ENCODE peak calls at places on chromosomes 13 and 19, in four cellular contexts. M, V, Z and D are unnamed samples.

GRCh38 chr13:74074723-74075122 is 59.5 kb downstream of the KLF12 start:
- DNase-seq in M (no peak), V (no peak), Z (no peak), D (no peak)

GRCh38 chr19:461664-462551 is 1.1 kb upstream of the SHC2 start:
- DNase-seq in M (no peak), V (peak), Z (peak), D (peak)

GRCh38 chr13:111517641-111518010 is 197.2 kb downstream of the TEX29 start:
- DNase-seq in M (no peak), V (no peak), Z (no peak), D (no peak)

GRCh38 chr19:10230904-10231623 is at the start of gene S1PR2:
- DNase-seq in M (no peak), V (peak), Z (peak), D (peak)

GRCh38 chr13:40102854-40103253 is 447.4 kb downstream of the COG6 start:
- DNase-seq in M (no peak), V (no peak), Z (peak), D (no peak)

GRCh38 chr19:30388819-30389218 is 16.6 kb downstream of the ZNF536 start:
- DNase-seq in M (no peak), V (peak), Z (no peak), D (no peak)

GRCh38 chr19:32012886-32013635 is 332.3 kb upstream of the ZNF507 start:
- DNase-seq in M (no peak), V (peak), Z (no peak), D (no peak)

GRCh38 chr19:3094638-3095374 is 644 bp downstream of the GNA11 start:
- DNase-seq in M (no peak), V (no peak), Z (no peak), D (no peak)

GRCh38 chr13:27035892-27036235 is 135.7 kb downstream of the USP12 start:
- DNase-seq in M (no peak), V (no peak), Z (no peak), D (no peak)

GRCh38 chr19:37778613-37779138 is 710 bp downstream of the ZNF573 start:
- DNase-seq in M (no peak), V (no peak), Z (peak), D (peak)

GRCh38 chr19:7739211-7739752 is 7.4 kb upstream of the CLEC4G start:
- DNase-seq in M (no peak), V (no peak), Z (no peak), D (no peak)

GRCh38 chr13:59111711-59112110 is 1052.0 kb downstream of the DIAPH3 start:
- DNase-seq in M (no peak), V (no peak), Z (no peak), D (no peak)

GRCh38 chr13:112875627-112876026 is 93.4 kb upstream of the MCF2L start:
- DNase-seq in M (no peak), V (no peak), Z (no peak), D (no peak)

GRCh38 chr13:98258226-98258625 is 81.2 kb upstream of the RNF113B start:
- DNase-seq in M (no peak), V (no peak), Z (no peak), D (no peak)

GRCh38 chr19:9187191-9187590 is 8.4 kb downstream of the OR7D2 start:
- DNase-seq in M (no peak), V (no peak), Z (no peak), D (no peak)

GRCh38 chr13:19888799-19889198 is 25.4 kb upstream of the ZMYM5 start:
- DNase-seq in M (no peak), V (no peak), Z (no peak), D (no peak)

GRCh38 chr13:30790592-30790991 is 55.2 kb downstream of the ALOX5AP start:
- DNase-seq in M (no peak), V (no peak), Z (no peak), D (no peak)

GRCh38 chr13:30791354-30791921 is 56.1 kb downstream of the ALOX5AP start:
- DNase-seq in M (no peak), V (no peak), Z (no peak), D (no peak)

GRCh38 chr13:30792257-30793000 is 57.1 kb downstream of the ALOX5AP start:
- DNase-seq in M (no peak), V (no peak), Z (peak), D (peak)

GRCh38 chr13:30787747-30788535 is 52.6 kb downstream of the ALOX5AP start:
- DNase-seq in M (no peak), V (no peak), Z (no peak), D (no peak)

DNA sequence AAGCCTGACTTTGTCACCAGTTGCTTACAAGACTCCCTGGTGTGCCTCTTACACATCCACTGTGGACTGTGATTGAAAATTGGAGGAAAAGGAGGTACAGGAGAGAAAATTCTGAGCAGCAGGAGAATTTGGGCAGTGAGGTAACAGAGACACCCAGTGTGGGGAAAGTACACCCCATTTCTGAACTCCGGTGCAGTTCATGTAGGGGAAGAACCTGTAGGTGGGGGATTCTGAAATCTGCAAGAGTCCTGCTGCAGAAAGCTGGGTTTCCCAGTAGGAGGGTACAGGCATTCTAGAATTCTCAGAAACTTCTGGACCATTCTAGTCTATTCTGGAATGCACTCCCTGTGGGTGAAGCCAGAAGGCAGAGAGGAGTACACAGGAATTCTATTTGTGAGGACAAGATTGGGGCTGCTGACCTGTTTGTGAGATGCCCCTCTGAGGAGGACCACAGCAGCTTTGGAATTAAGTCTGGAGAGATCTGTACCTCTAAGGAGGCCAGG is 54.1 kb downstream of the ALOX5AP start:
- DNase-seq in M (no peak), V (no peak), Z (no peak), D (no peak)
- TF ChIP-seq SUZ12 in M (no peak), V (no peak), Z (no peak), D (no peak)

DNA sequence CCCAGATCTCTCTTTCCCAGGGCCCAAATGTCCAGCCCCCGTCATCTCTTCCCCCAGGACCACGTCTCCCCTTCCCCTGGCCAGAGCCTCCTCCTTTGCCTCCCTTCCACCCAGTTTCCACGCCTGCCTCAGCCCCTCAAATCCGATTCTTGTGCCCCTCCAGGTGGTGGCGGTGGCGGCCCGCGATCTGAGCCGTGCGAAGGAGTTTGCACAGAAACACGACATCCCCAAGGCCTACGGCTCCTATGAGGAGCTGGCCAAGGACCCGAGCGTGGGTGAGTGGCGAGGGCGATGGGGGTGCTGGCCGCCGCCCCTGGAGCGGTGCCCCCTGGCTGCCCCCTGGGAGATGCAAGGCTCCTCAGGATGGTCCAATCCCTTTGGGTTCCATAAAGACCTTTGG is 1.3 kb downstream of the DHDH start:
- DNase-seq in M (no peak), V (peak), Z (peak), D (no peak)
- TF ChIP-seq SP1 in M (no peak), V (no peak), Z (peak), D (no peak)

DNA sequence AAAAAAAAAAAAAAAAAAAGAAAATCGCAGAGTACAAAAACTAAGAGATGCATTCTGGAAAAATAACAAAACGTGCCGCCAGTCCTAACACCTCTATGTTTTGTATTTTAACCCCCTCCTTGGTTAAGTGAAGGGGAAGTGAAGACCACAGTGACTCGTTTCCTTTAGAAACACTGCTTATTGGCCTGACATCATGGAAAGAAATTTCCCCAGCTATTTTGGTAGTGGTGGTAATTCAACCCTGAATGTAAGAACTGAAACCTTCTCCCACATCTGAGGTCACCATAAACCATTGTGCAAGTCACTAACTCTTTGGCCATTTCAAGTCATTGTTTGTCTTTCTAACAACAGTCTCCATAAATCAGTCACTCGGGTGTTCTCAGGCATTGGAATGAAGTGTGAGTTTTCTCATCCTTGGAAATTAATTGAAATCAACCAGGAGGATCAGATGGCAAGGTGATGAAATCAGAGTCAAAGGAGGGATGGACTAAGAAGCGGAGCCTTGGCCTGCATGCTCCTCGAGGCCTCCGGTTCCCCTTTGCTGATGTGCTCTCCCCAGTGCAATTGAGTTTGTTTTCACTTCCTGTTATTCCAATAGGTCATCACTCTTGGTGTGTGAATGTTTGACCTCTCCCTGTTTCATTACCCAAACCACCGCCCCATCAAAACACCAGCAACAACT is 443.9 kb downstream of the FGF9 start:
- DNase-seq in M (peak), V (no peak), Z (no peak), D (no peak)
- TF ChIP-seq SUZ12 in M (no peak), V (no peak), Z (no peak), D (no peak)

DNA sequence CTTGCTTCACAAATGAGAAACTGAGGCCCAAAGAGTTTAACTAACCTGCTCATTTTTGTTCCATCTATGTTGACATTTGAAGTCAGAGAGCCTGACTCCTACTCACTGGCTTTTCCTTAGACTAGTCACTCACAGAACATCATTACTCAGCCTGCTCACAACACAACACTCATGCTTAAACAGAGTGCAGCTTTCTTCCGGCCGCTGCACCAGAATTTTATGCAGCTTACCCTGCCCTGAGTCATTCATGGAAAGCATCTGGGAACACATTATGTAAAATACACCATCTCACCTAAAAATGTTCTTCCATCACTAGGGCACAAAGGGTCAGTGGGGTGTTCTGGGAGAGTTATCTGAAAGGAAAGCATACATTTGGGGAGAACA is 303.4 kb downstream of the SPRY2 start:
- DNase-seq in M (no peak), V (no peak), Z (no peak), D (no peak)
- TF ChIP-seq SP1 in M (no peak), V (no peak), Z (no peak), D (no peak)

DNA sequence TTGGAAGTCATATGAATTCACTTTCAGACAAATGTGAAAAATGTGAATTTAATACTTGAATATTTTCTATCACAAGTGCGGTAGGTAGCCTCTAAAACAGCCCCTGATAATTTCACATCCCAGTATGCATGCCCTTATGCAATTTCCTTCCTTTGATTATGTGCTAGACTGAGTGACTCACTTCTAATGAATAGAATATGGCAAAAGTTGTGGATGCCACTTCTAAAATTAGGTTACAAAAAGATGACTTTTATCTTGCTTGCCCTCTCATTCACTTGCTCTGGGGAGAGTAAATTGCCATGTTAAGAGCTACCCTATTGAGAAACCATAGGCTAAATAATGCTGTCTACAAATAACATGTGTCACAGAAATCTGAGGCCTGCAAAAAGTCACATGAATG is 402.5 kb upstream of the PCDH9 start:
- DNase-seq in M (no peak), V (no peak), Z (no peak), D (no peak)
- TF ChIP-seq SUZ12 in M (no peak), V (no peak), Z (no peak), D (no peak)

GRCh38 chr19:52227980-52228379 is 38.1 kb downstream of the PPP2R1A start:
- DNase-seq in M (no peak), V (no peak), Z (no peak), D (no peak)

GRCh38 chr19:52227196-52227940 is 37.5 kb downstream of the PPP2R1A start:
- DNase-seq in M (no peak), V (no peak), Z (no peak), D (no peak)

GRCh38 chr19:52229524-52229923 is 39.7 kb downstream of the PPP2R1A start:
- DNase-seq in M (no peak), V (no peak), Z (no peak), D (no peak)

GRCh38 chr19:52224211-52224610 is 34.4 kb downstream of the PPP2R1A start:
- DNase-seq in M (no peak), V (no peak), Z (no peak), D (no peak)

GRCh38 chr19:52226652-52227051 is 36.8 kb downstream of the PPP2R1A start:
- DNase-seq in M (no peak), V (no peak), Z (no peak), D (no peak)
- TF ChIP-seq SP1 in M (no peak), V (no peak), Z (no peak), D (no peak)

DNA sequence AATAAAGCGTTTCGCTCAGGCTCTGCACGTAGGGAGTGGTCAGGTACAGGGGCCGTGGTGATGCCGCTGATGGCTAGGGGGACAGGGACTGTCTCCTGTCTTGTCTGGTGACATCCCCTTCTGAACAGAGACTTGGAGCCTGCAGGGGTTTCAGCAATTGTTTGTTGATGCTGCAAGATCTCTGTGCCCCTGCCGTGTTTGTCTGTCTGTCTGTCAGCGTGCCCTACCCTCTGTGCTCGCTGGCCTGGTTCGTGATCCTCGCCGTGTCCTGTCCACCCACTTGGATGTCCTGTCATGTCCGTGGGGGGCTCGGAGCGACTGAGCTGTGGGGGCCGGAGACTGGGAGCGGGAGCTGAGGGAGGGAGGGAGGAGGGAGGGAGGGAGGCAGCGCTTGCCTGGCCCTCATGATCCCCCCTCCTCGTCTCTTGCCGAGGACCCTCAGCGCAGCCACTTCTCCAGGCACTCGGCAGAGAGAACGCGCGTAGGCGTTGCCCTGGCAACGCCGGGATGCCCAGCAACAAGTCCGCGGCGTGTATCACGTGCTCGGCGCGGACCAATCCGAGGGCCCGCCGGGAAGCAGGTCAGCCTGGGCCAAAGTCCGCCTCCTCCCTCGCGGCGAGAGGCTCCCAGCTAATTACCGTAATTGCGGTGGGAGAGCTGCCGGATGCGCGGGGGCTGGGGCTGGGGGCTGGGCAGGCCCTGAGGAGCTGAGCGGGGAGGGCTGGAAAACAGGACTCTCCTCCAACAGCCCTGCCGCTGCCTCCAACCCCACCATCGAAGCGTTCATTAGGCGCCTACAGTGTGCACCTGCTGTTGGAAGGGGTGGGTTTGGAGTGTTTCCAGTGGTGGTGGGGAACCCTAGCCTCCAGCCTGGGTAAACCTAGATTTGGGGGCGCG is 31.9 kb upstream of the FEM1A start:
- DNase-seq in M (peak), V (peak), Z (peak), D (peak)
- TF ChIP-seq SUZ12 in M (no peak), V (no peak), Z (no peak), D (no peak)

GRCh38 chr19:41957838-41958366 is 1.2 kb downstream of the RABAC1 start:
- DNase-seq in M (no peak), V (peak), Z (peak), D (peak)

GRCh38 chr19:41957161-41957837 is 1.8 kb downstream of the RABAC1 start:
- DNase-seq in M (no peak), V (no peak), Z (no peak), D (no peak)

GRCh38 chr19:41959056-41960053 is at the start of gene RABAC1:
- DNase-seq in M (peak), V (peak), Z (peak), D (peak)

GRCh38 chr19:41956621-41957020 is 2.5 kb downstream of the RABAC1 start:
- DNase-seq in M (no peak), V (no peak), Z (no peak), D (no peak)

GRCh38 chr19:41958367-41959055 is 610 bp downstream of the RABAC1 start:
- DNase-seq in M (no peak), V (peak), Z (peak), D (peak)
- TF ChIP-seq SP1 in M (no peak), V (peak), Z (no peak), D (no peak)